ENCODE peak calls at places on chromosome 1, in four cellular contexts. E is K562, F is HCEC 1CT, A is tibial artery. U is an unnamed sample.

GRCh38 chr1:29415156-29415830 is 179.0 kb downstream of the PTPRU start:
- DNase-seq in F (no peak), A (no peak), E (peak; percentile 63), U (peak; percentile 56)

GRCh38 chr1:168281603-168282002 is 926 bp downstream of the TBX19 start:
- DNase-seq in A (no peak), E (peak; percentile 75), F (no peak), U (no peak)

GRCh38 chr1:205365945-205366463 is 9.3 kb upstream of the KLHDC8A start:
- DNase-seq in E (no peak), A (no peak), F (no peak), U (no peak)

GRCh38 chr1:89640440-89640839 is 7.5 kb downstream of the LRRC8C start:
- DNase-seq in F (no peak), A (no peak), E (no peak), U (no peak)

GRCh38 chr1:54804471-54805132 is 3.5 kb upstream of the TTC22 start:
- DNase-seq in A (no peak), E (no peak), F (peak; percentile 28), U (no peak)

GRCh38 chr1:229557214-229557850 is 1.2 kb downstream of the ABCB10 start:
- DNase-seq in F (no peak), A (no peak), E (peak; percentile 46), U (no peak)

GRCh38 chr1:40782371-40782956 is 1.1 kb upstream of the KCNQ4 start:
- DNase-seq in E (no peak), A (no peak), F (no peak), U (peak; percentile 50)

GRCh38 chr1:27101696-27102095 is 53.2 kb downstream of the SLC9A1 start:
- DNase-seq in A (no peak), F (no peak), E (no peak), U (no peak)

GRCh38 chr1:113531321-113531720 is 141.0 kb downstream of the MAGI3 start:
- DNase-seq in A (no peak), E (no peak), F (peak; percentile 5), U (no peak)

GRCh38 chr1:39409055-39409816 is 82.2 kb upstream of the BMP8A start:
- DNase-seq in F (peak; percentile 78), A (peak; percentile 63), E (peak; percentile 61), U (peak; percentile 55)

GRCh38 chr1:223716302-223716862 is 4.0 kb downstream of the CAPN2 start:
- DNase-seq in E (no peak), F (no peak), A (no peak), U (peak; percentile 63)